ENCODE peak calls at places on chromosomes 6 and 20, in eight cellular contexts. V is HFF-Myc, S is choroid plexus epithelial cell, X is body of pancreas, I is activated B cell treated with CpG ODN at 0.5 μM for 24 hours, E is heart left ventricle, H is AG10803, K is Peyer's patch. D is an unnamed sample.

GRCh38 chr6:144215402-144215931 is 65.2 kb downstream of the STX11 start:
- DNase-seq in V (no peak), S (peak), X (peak), I (no peak), E (peak), H (peak), K (peak), D (peak)

GRCh38 chr6:93418448-93419303 is 683 bp downstream of the EPHA7 start:
- DNase-seq in V (no peak), S (peak), X (peak), I (no peak), E (peak), H (no peak), K (peak), D (peak)

GRCh38 chr6:32176476-32177181 is 745 bp upstream of the AGPAT1 start:
- DNase-seq in V (no peak), S (peak), X (no peak), I (no peak), E (no peak), H (peak), K (no peak), D (no peak)

GRCh38 chr20:10733122-10733521 is 59.3 kb upstream of the JAG1 start:
- DNase-seq in V (peak), S (no peak), X (no peak), I (no peak), E (no peak), H (peak), K (no peak), D (no peak)

GRCh38 chr6:31952140-31952805 is 6.4 kb downstream of the CFB start:
- DNase-seq in V (no peak), S (peak), X (peak), I (no peak), E (peak), H (peak), K (peak), D (peak)

GRCh38 chr20:46739441-46740213 is 30.2 kb downstream of the SLC2A10 start:
- DNase-seq in V (no peak), S (peak), X (no peak), I (no peak), E (no peak), H (no peak), K (no peak), D (no peak)

GRCh38 chr20:22681591-22682248 is 97.3 kb upstream of the FOXA2 start:
- DNase-seq in V (no peak), S (no peak), X (no peak), I (no peak), E (no peak), H (no peak), K (no peak), D (no peak)

GRCh38 chr6:125310994-125311649 is 9.4 kb upstream of the HDDC2 start:
- DNase-seq in V (peak), S (peak), X (no peak), I (no peak), E (peak), H (peak), K (no peak), D (no peak)

GRCh38 chr6:134477991-134478635 is 160.2 kb upstream of the SGK1 start:
- DNase-seq in V (no peak), S (peak), X (no peak), I (no peak), E (no peak), H (peak), K (no peak), D (no peak)

GRCh38 chr6:76043690-76044089 is 28.8 kb downstream of the IMPG1 start:
- DNase-seq in V (no peak), S (no peak), X (no peak), I (no peak), E (no peak), H (no peak), K (no peak), D (no peak)

GRCh38 chr6:17107768-17108325 is 6.0 kb downstream of the STMND1 start:
- DNase-seq in V (no peak), S (no peak), X (no peak), I (no peak), E (no peak), H (peak), K (no peak), D (no peak)

GRCh38 chr6:11759995-11760394 is 18.6 kb downstream of the ADTRP start:
- DNase-seq in V (no peak), S (no peak), X (no peak), I (no peak), E (no peak), H (no peak), K (no peak), D (no peak)

GRCh38 chr20:44701116-44701865 is 13.9 kb upstream of the CCN5 start:
- DNase-seq in V (no peak), S (peak), X (no peak), I (no peak), E (no peak), H (peak), K (no peak), D (no peak)

GRCh38 chr20:59604770-59605665 is 678 bp downstream of the PHACTR3 start:
- DNase-seq in V (no peak), S (no peak), X (no peak), I (no peak), E (peak), H (no peak), K (no peak), D (no peak)

GRCh38 chr20:38138086-38138777 is 26.8 kb downstream of the TGM2 start:
- DNase-seq in V (no peak), S (no peak), X (no peak), I (no peak), E (peak), H (no peak), K (no peak), D (no peak)

GRCh38 chr6:54533567-54533966 is 225.3 kb downstream of the TINAG start:
- DNase-seq in V (no peak), S (no peak), X (no peak), I (no peak), E (no peak), H (no peak), K (no peak), D (no peak)

GRCh38 chr6:81144346-81144745 is 608.1 kb downstream of the TENT5A start:
- DNase-seq in V (no peak), S (peak), X (no peak), I (no peak), E (no peak), H (peak), K (no peak), D (no peak)

GRCh38 chr20:31968299-31969126 is 562 bp downstream of the XKR7 start:
- DNase-seq in V (no peak), S (peak), X (peak), I (peak), E (peak), H (peak), K (peak), D (no peak)

GRCh38 chr6:109770047-109770446 is 79.0 kb downstream of the FIG4 start:
- DNase-seq in V (no peak), S (no peak), X (no peak), I (no peak), E (no peak), H (no peak), K (no peak), D (no peak)

GRCh38 chr6:144653885-144654505 is 368.9 kb downstream of the UTRN start:
- DNase-seq in V (no peak), S (no peak), X (no peak), I (no peak), E (no peak), H (no peak), K (no peak), D (no peak)

GRCh38 chr6:86942761-86943526 is 5.6 kb downstream of the HTR1E start:
- DNase-seq in V (no peak), S (no peak), X (no peak), I (no peak), E (no peak), H (no peak), K (no peak), D (no peak)

GRCh38 chr6:80165143-80165542 is 58.7 kb downstream of the BCKDHB start:
- DNase-seq in V (no peak), S (peak), X (no peak), I (no peak), E (no peak), H (peak), K (no peak), D (no peak)

GRCh38 chr6:44657201-44657824 is 269.8 kb downstream of the CDC5L start:
- DNase-seq in V (no peak), S (peak), X (no peak), I (no peak), E (no peak), H (no peak), K (no peak), D (no peak)

GRCh38 chr6:72639920-72640621 is 18.2 kb downstream of the KCNQ5 start:
- DNase-seq in V (no peak), S (no peak), X (no peak), I (no peak), E (no peak), H (no peak), K (no peak), D (no peak)
- TF ChIP-seq CTCF in V (peak), S (peak), X (no peak), I (no peak), E (no peak), H (no peak), K (no peak), D (peak)

GRCh38 chr20:52590100-52590499 is 382.1 kb upstream of the TSHZ2 start:
- DNase-seq in V (no peak), S (no peak), X (no peak), I (no peak), E (no peak), H (no peak), K (no peak), D (no peak)
- TF ChIP-seq CTCF in V (no peak), S (no peak), X (no peak), I (no peak), E (no peak), H (no peak), K (no peak), D (no peak)

DNA sequence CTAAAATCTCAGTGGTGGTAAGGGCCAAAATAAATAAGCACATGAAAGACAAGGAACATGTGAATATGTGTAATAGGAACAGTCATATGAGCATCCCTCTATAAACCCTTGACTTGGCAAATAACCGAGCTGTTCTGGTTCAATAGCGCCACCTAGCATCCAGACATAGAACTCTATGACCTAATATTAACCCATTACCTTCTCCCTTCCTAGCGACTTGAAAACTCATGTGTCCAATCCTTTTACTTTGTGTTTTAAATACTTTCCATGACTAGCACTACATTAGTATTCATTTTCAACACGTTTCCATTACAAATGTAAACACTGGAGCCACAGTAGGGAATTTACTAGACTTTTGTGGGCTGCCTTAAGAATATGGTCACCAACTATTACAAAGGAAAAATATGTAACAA is 279.7 kb downstream of the UST start:
- DNase-seq in V (peak), S (peak), X (no peak), I (no peak), E (no peak), H (peak), K (no peak), D (no peak)
- TF ChIP-seq CTCF in V (peak), S (peak), X (peak), I (no peak), E (peak), H (peak), K (peak), D (peak)

GRCh38 chr20:58088625-58089024 is 139.8 kb downstream of the ANKRD60 start:
- DNase-seq in V (no peak), S (no peak), X (no peak), I (no peak), E (no peak), H (no peak), K (no peak), D (no peak)

GRCh38 chr20:58088105-58088504 is 140.3 kb downstream of the ANKRD60 start:
- DNase-seq in V (no peak), S (no peak), X (no peak), I (no peak), E (no peak), H (no peak), K (no peak), D (no peak)

GRCh38 chr20:58084966-58085365 is 143.5 kb downstream of the ANKRD60 start:
- DNase-seq in V (no peak), S (no peak), X (peak), I (no peak), E (no peak), H (no peak), K (peak), D (no peak)

GRCh38 chr20:58086763-58087566 is 141.5 kb downstream of the ANKRD60 start:
- DNase-seq in V (no peak), S (peak), X (peak), I (no peak), E (no peak), H (peak), K (peak), D (no peak)

DNA sequence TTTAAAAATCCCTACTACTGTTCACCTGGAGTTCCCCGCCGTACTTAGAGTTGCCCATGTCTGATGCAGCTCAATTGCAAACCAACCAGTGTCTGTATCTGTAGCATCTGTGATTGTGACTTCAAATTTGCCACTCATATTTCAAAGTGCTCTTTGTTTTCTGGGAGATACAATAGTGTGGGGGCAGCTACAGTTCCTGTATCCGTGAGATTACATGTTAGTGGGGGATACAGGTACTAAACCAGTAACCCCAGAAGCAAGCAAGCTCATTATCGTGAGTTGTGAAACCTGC is 140.9 kb downstream of the ANKRD60 start:
- DNase-seq in V (no peak), S (no peak), X (no peak), I (no peak), E (no peak), H (no peak), K (no peak), D (no peak)
- TF ChIP-seq CTCF in V (no peak), S (no peak), X (no peak), I (no peak), E (no peak), H (no peak), K (no peak), D (no peak)

DNA sequence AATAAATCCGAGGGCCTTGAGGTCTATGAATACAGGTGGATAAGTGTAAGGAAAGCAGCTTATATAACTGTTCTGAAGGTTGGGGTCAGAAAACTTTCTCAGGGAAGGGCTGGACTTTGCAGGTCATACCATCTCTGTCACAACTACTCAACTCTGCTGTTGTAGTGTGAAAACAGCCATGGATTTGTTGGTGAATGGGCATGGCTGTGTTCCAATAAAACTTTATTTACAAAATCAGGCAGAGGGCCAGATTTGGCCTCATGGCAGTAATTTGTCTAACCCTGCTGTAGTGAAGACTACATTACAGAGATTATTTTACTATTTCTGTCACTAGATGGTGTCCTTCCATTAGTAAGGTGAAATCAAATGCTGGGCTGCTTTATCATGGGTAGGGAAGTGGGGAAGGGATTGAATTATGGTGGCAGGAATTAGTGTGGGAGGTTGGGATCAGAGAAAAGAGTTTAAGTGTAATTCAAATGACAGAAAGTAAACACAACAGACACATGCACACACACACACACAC is 409.6 kb upstream of the CHD6 start:
- DNase-seq in V (no peak), S (no peak), X (no peak), I (no peak), E (no peak), H (no peak), K (no peak), D (no peak)
- TF ChIP-seq CTCF in V (no peak), S (no peak), X (no peak), I (no peak), E (peak), H (no peak), K (no peak), D (peak)

GRCh38 chr6:170095273-170095976 is 195.5 kb downstream of the DLL1 start:
- DNase-seq in V (no peak), S (no peak), X (peak), I (peak), E (no peak), H (no peak), K (peak), D (no peak)
- TF ChIP-seq CTCF in V (no peak), S (no peak), X (no peak), I (no peak), E (no peak), H (no peak), K (no peak), D (no peak)

GRCh38 chr6:105791569-105792318 is 294.4 kb upstream of the PRDM1 start:
- DNase-seq in V (no peak), S (no peak), X (no peak), I (no peak), E (no peak), H (peak), K (no peak), D (no peak)

GRCh38 chr6:105789935-105790334 is 296.2 kb upstream of the PRDM1 start:
- DNase-seq in V (no peak), S (no peak), X (no peak), I (no peak), E (no peak), H (no peak), K (no peak), D (no peak)

GRCh38 chr6:105787747-105788146 is 298.4 kb upstream of the PRDM1 start:
- DNase-seq in V (no peak), S (no peak), X (no peak), I (no peak), E (no peak), H (no peak), K (no peak), D (no peak)

GRCh38 chr6:105793132-105793531 is 293.0 kb upstream of the PRDM1 start:
- DNase-seq in V (no peak), S (peak), X (no peak), I (no peak), E (peak), H (no peak), K (no peak), D (no peak)

DNA sequence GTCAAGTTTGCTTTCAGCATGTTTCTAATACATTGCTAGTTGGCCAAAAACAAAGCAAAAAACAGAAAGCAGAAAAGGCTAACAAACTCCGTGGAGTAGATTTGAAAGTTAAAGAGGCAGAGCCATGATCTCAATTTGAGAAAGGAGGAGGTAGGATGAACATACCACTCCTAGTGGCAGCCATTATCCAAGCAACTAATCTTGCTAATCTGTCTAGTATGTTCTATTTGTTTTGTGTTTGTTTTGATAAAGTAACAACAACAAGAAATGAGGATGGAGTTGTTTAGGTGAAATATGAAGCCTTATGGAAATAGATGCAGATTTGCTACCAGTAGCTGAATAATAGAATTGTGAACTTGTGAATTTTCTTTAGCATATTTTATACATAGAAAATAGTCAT is 295.5 kb upstream of the PRDM1 start:
- DNase-seq in V (no peak), S (peak), X (no peak), I (no peak), E (no peak), H (no peak), K (no peak), D (no peak)
- TF ChIP-seq CTCF in V (no peak), S (peak), X (no peak), I (no peak), E (no peak), H (peak), K (no peak), D (no peak)

GRCh38 chr6:1611322-1611571 is 1.5 kb downstream of the FOXC1 start:
- DNase-seq in V (no peak), S (no peak), X (no peak), I (no peak), E (peak), H (peak), K (no peak), D (no peak)
- TF ChIP-seq CTCF in V (peak), S (peak), X (peak), I (no peak), E (peak), H (peak), K (no peak), D (peak)

GRCh38 chr20:43507150-43508080 is at the start of gene L3MBTL1:
- DNase-seq in V (no peak), S (peak), X (peak), I (peak), E (peak), H (peak), K (peak), D (peak)

GRCh38 chr20:43511879-43512278 is 4.4 kb downstream of the L3MBTL1 start:
- DNase-seq in V (no peak), S (no peak), X (no peak), I (no peak), E (no peak), H (no peak), K (no peak), D (no peak)

GRCh38 chr20:43506238-43506637 is 1.3 kb upstream of the L3MBTL1 start:
- DNase-seq in V (no peak), S (no peak), X (no peak), I (no peak), E (no peak), H (no peak), K (no peak), D (no peak)

GRCh38 chr20:43508106-43508505 is 609 bp downstream of the L3MBTL1 start:
- DNase-seq in V (no peak), S (no peak), X (no peak), I (no peak), E (no peak), H (no peak), K (no peak), D (no peak)

GRCh38 chr20:43508604-43509040 is 1.1 kb downstream of the L3MBTL1 start:
- DNase-seq in V (no peak), S (peak), X (no peak), I (no peak), E (no peak), H (no peak), K (no peak), D (no peak)
- TF ChIP-seq CTCF in V (no peak), S (peak), X (no peak), I (no peak), E (no peak), H (no peak), K (no peak), D (no peak)

D was measured in D721Med.